ENCODE peak calls at places on chromosomes 13 and 19, in six cellular contexts. W, M, T, U, V and I are unnamed samples.

GRCh38 chr13:48126944-48127814 is 32.3 kb upstream of the MED4 start:
- DNase-seq in T (peak), M (peak), U (no peak), W (peak), V (no peak), I (peak)

GRCh38 chr13:21996049-21996448 is 325.2 kb downstream of the FGF9 start:
- DNase-seq in T (no peak), W (no peak), U (no peak), V (no peak), M (no peak), I (no peak)

GRCh38 chr19:42206871-42207755 is 10.4 kb downstream of the DEDD2 start:
- DNase-seq in M (no peak), U (no peak), W (no peak), V (no peak), T (no peak), I (no peak)

GRCh38 chr13:113636266-113636963 is 21.6 kb downstream of the ATP4B start:
- DNase-seq in T (no peak), U (no peak), W (no peak), V (no peak), M (peak), I (no peak)

GRCh38 chr13:44818428-44818827 is 170.8 kb downstream of the NUFIP1 start:
- DNase-seq in V (no peak), U (no peak), M (no peak), T (no peak), W (no peak), I (no peak)

GRCh38 chr19:32581704-32582164 is 744 bp downstream of the PDCD5 start:
- DNase-seq in U (peak), T (no peak), V (no peak), M (no peak), W (no peak), I (no peak)

GRCh38 chr19:4656102-4656501 is 14.0 kb downstream of the MYDGF start:
- DNase-seq in U (no peak), V (no peak), M (no peak), T (no peak), W (no peak), I (no peak)

GRCh38 chr13:113428871-113429607 is 24.2 kb downstream of the ADPRHL1 start:
- DNase-seq in M (no peak), T (no peak), W (no peak), U (no peak), V (no peak), I (no peak)

GRCh38 chr13:41960195-41960699 is 662 bp downstream of the VWA8 start:
- DNase-seq in W (no peak), M (no peak), T (no peak), V (no peak), U (no peak), I (no peak)

GRCh38 chr13:27419333-27419732 is 5.1 kb upstream of the GTF3A start:
- DNase-seq in W (no peak), U (no peak), M (no peak), T (no peak), V (no peak), I (no peak)

GRCh38 chr13:46389985-46390384 is 2.9 kb upstream of the RUBCNL start:
- DNase-seq in V (no peak), W (no peak), U (peak), M (no peak), T (no peak), I (no peak)

GRCh38 chr19:49497047-49497789 is 984 bp downstream of the RPS11 start:
- DNase-seq in T (no peak), U (no peak), V (no peak), W (peak), M (peak), I (peak)

GRCh38 chr13:84870190-84870589 is 929.0 kb downstream of the SLITRK6 start:
- DNase-seq in V (no peak), M (no peak), T (no peak), U (no peak), W (no peak), I (no peak)

GRCh38 chr19:49997709-49998108 is 27.5 kb downstream of the VRK3 start:
- DNase-seq in W (no peak), M (no peak), V (no peak), U (no peak), T (no peak), I (no peak)

GRCh38 chr13:107223867-107224266 is 655.9 kb upstream of the ARGLU1 start:
- DNase-seq in M (no peak), T (no peak), U (no peak), W (no peak), V (no peak), I (no peak)

GRCh38 chr19:56167064-56167578 is 8.7 kb upstream of the GALP start:
- DNase-seq in M (no peak), V (no peak), T (no peak), W (no peak), U (no peak), I (no peak)

GRCh38 chr19:14502334-14503092 is 6.6 kb upstream of the GIPC1 start:
- DNase-seq in W (no peak), V (no peak), T (no peak), M (no peak), U (no peak), I (no peak)

GRCh38 chr19:607301-608154 is 17.8 kb downstream of the HCN2 start:
- DNase-seq in M (no peak), W (no peak), V (no peak), T (no peak), U (no peak), I (no peak)

GRCh38 chr19:21326169-21326568 is 3.0 kb downstream of the ZNF708 start:
- DNase-seq in M (no peak), W (no peak), T (no peak), U (no peak), V (no peak), I (no peak)

GRCh38 chr13:36275190-36276002 is 22.2 kb downstream of the CCDC169 start:
- DNase-seq in U (peak), M (no peak), W (no peak), T (no peak), V (no peak), I (peak)

GRCh38 chr19:19224852-19225494 is 13.2 kb downstream of the NCAN start:
- DNase-seq in W (peak), M (peak), T (peak), V (peak), U (peak), I (peak)

GRCh38 chr13:33119022-33119735 is 103.0 kb downstream of the KL start:
- DNase-seq in W (no peak), U (no peak), M (no peak), V (no peak), T (no peak), I (no peak)

GRCh38 chr13:33931397-33931987 is 113.5 kb downstream of the RFC3 start:
- DNase-seq in M (no peak), V (no peak), U (peak), W (no peak), T (no peak), I (peak)

GRCh38 chr13:60268203-60268555 is 104.5 kb upstream of the DIAPH3 start:
- DNase-seq in T (no peak), W (no peak), M (no peak), V (no peak), U (no peak), I (no peak)

GRCh38 chr13:44685641-44686040 is 109.5 kb upstream of the TSC22D1 start:
- DNase-seq in U (no peak), V (no peak), M (no peak), W (no peak), T (no peak), I (no peak)

GRCh38 chr13:85383291-85383690 is 415.9 kb downstream of the SLITRK6 start:
- DNase-seq in T (no peak), W (no peak), V (no peak), M (no peak), U (no peak), I (no peak)

GRCh38 chr19:2491130-2491801 is 15.3 kb downstream of the GADD45B start:
- DNase-seq in W (no peak), M (no peak), U (no peak), V (no peak), T (no peak), I (peak)

GRCh38 chr19:35738887-35739229 is 3.4 kb downstream of the IGFLR1 start:
- DNase-seq in V (no peak), U (no peak), T (no peak), M (no peak), W (no peak), I (no peak)

GRCh38 chr19:50465986-50466771 is 10.1 kb upstream of the EMC10 start:
- DNase-seq in U (peak), W (no peak), V (no peak), M (no peak), T (no peak), I (no peak)

GRCh38 chr19:42762782-42763181 is 2.7 kb downstream of the PSG8 start:
- DNase-seq in W (no peak), M (no peak), T (no peak), V (no peak), U (no peak), I (no peak)

GRCh38 chr19:10797078-10797477 is 38.9 kb downstream of the TMED1 start:
- DNase-seq in W (peak), U (no peak), T (peak), M (peak), V (no peak), I (no peak)

GRCh38 chr13:39538826-39539555 is 64.0 kb downstream of the LHFPL6 start:
- DNase-seq in W (no peak), M (no peak), V (no peak), T (no peak), U (no peak), I (no peak)

GRCh38 chr19:10364644-10365043 is 15.7 kb downstream of the TYK2 start:
- DNase-seq in M (no peak), W (no peak), U (no peak), V (no peak), T (no peak), I (no peak)

GRCh38 chr13:37715606-37716015 is 117.0 kb upstream of the POSTN start:
- DNase-seq in T (no peak), W (no peak), V (no peak), U (no peak), M (no peak), I (no peak)